ENCODE peak calls at places on chromosomes 1 and 21, in six cellular contexts. B is heart right ventricle; N is naive thymus-derived CD4-positive, alpha-beta T cell; C is cardiac fibroblast; D is foreskin fibroblast; R is neuronal stem cell. H is an unnamed sample.

GRCh38 chr1:42930178-42931107 is 28.2 kb downstream of the SLC2A1 start:
- DNase-seq in D (no peak), N (no peak), C (no peak), R (no peak), B (no peak), H (no peak)

GRCh38 chr1:183148599-183148998 is 37.5 kb upstream of the LAMC2 start:
- DNase-seq in B (no peak), N (no peak), D (no peak), C (peak; percentile 59), R (no peak), H (no peak)

GRCh38 chr1:66315675-66316074 is 218.3 kb upstream of the SGIP1 start:
- DNase-seq in C (no peak), D (no peak), N (no peak), B (no peak), R (no peak), H (no peak)

GRCh38 chr1:7808253-7808844 is 24.3 kb downstream of the PER3 start:
- DNase-seq in C (peak; percentile 76), N (no peak), R (no peak), D (no peak), B (no peak), H (peak; percentile 30)

GRCh38 chr1:183327429-183328290 is 90.5 kb downstream of the NMNAT2 start:
- DNase-seq in C (no peak), N (no peak), D (no peak), B (peak; percentile 46), R (no peak), H (no peak)

GRCh38 chr1:54490361-54491248 is 57.4 kb upstream of the ACOT11 start:
- DNase-seq in N (no peak), D (no peak), B (peak; percentile 20), C (no peak), R (no peak), H (no peak)

GRCh38 chr1:221794079-221794670 is 52.3 kb upstream of the DUSP10 start:
- DNase-seq in D (no peak), C (no peak), R (no peak), N (no peak), B (no peak), H (no peak)

GRCh38 chr1:53653200-53653575 is 85.8 kb downstream of the GLIS1 start:
- DNase-seq in D (no peak), R (no peak), C (no peak), N (no peak), B (no peak), H (no peak)

GRCh38 chr21:45326169-45326833 is 38.6 kb upstream of the POFUT2 start:
- DNase-seq in C (peak; percentile 63), N (no peak), R (no peak), D (peak; percentile 81), B (no peak), H (no peak)

GRCh38 chr1:143718524-143718923 is 253.3 kb downstream of the FAM72C start:
- DNase-seq in R (no peak), B (no peak), C (no peak), D (no peak), N (no peak), H (no peak)

GRCh38 chr1:47527653-47528272 is 89.9 kb downstream of the FOXD2 start:
- DNase-seq in B (no peak), R (no peak), C (no peak), N (no peak), D (no peak), H (no peak)

GRCh38 chr1:11882814-11883538 is 24.2 kb upstream of the NPPB start:
- DNase-seq in C (peak; percentile 61), N (no peak), R (no peak), B (peak; percentile 87), D (no peak), H (no peak)

GRCh38 chr1:245807306-245807705 is 652.5 kb downstream of the KIF26B start:
- DNase-seq in C (peak; percentile 50), B (no peak), N (no peak), D (no peak), R (no peak), H (no peak)

GRCh38 chr1:215730600-215730999 is 163.5 kb downstream of the KCTD3 start:
- DNase-seq in B (no peak), C (no peak), D (no peak), R (no peak), N (no peak), H (no peak)

GRCh38 chr1:110335265-110335664 is 3.9 kb upstream of the RBM15 start:
- DNase-seq in D (no peak), B (no peak), C (no peak), N (no peak), R (no peak), H (no peak)

GRCh38 chr1:23936481-23937176 is 23.0 kb upstream of the PNRC2 start:
- DNase-seq in C (no peak), N (no peak), D (no peak), R (no peak), B (no peak), H (no peak)

GRCh38 chr1:65459397-65459768 is 38.9 kb downstream of the LEPR start:
- DNase-seq in B (no peak), N (no peak), C (peak; percentile 70), D (no peak), R (no peak), H (peak; percentile 49)

GRCh38 chr1:222777977-222778376 is 36.9 kb upstream of the DISP1 start:
- DNase-seq in C (peak; percentile 90), R (no peak), B (no peak), N (no peak), D (peak; percentile 47), H (no peak)

GRCh38 chr21:43684424-43684823 is 25.1 kb downstream of the RRP1B start:
- DNase-seq in D (no peak), B (no peak), C (peak; percentile 26), R (no peak), N (no peak), H (no peak)

GRCh38 chr1:37147397-37147831 is 113.1 kb upstream of the GRIK3 start:
- DNase-seq in R (no peak), N (no peak), D (no peak), B (no peak), C (no peak), H (no peak)

GRCh38 chr1:61081135-61081636 is 1.2 kb upstream of the NFIA start:
- DNase-seq in D (no peak), B (no peak), R (no peak), C (no peak), N (no peak), H (no peak)

GRCh38 chr1:215022204-215022603 is 60.3 kb upstream of the KCNK2 start:
- DNase-seq in D (no peak), N (no peak), R (no peak), B (no peak), C (peak; percentile 11), H (no peak)

GRCh38 chr1:16075337-16076002 is 2.0 kb upstream of the FAM131C start:
- DNase-seq in D (peak; percentile 53), C (peak; percentile 90), B (peak; percentile 50), N (no peak), R (no peak), H (no peak)

GRCh38 chr1:231720652-231721325 is 94.2 kb downstream of the DISC1 start:
- DNase-seq in C (no peak), N (no peak), B (no peak), D (no peak), R (no peak), H (no peak)

GRCh38 chr1:63321061-63321787 is 1.1 kb upstream of the FOXD3 start:
- DNase-seq in D (no peak), R (peak; percentile 35), B (no peak), N (peak; percentile 16), C (no peak), H (no peak)

GRCh38 chr1:89566761-89567174 is 42.1 kb downstream of the LRRC8B start:
- DNase-seq in N (no peak), B (peak; percentile 56), D (no peak), C (peak; percentile 73), R (peak; percentile 37), H (no peak)

GRCh38 chr1:202165267-202165941 is 5.0 kb upstream of the PTPN7 start:
- DNase-seq in R (no peak), B (no peak), D (no peak), N (no peak), C (no peak), H (no peak)
- H3K4me3 ChIP-seq in R (no peak overlapping the region), B (no peak overlapping the region), D (no peak overlapping the region), N (peak overlapping the region; percentile 43), C (no peak overlapping the region), H (peak overlapping the region; percentile 34)

GRCh38 chr1:90706437-90707362 is 10.4 kb downstream of the BARHL2 start:
- DNase-seq in B (no peak), N (no peak), D (peak; percentile 14), C (no peak), R (no peak), H (no peak)
- H3K4me3 ChIP-seq in B (peak overlapping the region; percentile 30), N (no peak overlapping the region), D (no peak overlapping the region), C (no peak overlapping the region), R (peak overlapping the region; percentile 17), H (peak overlapping the region; percentile 31)

GRCh38 chr1:10212476-10212875 is 2.1 kb downstream of the KIF1B start:
- DNase-seq in N (no peak), B (no peak), C (no peak), R (no peak), D (no peak), H (no peak)
- H3K4me3 ChIP-seq in N (no peak overlapping the region), B (peak overlapping the region; percentile 96), C (peak overlapping the region; percentile 95), R (peak overlapping the region; percentile 100), D (peak overlapping the region; percentile 89), H (no peak overlapping the region)

GRCh38 chr1:219189942-219190341 is 16.3 kb downstream of the LYPLAL1 start:
- DNase-seq in B (no peak), C (no peak), D (no peak), N (no peak), R (no peak), H (no peak)
- H3K4me3 ChIP-seq in B (no peak overlapping the region), C (no peak overlapping the region), D (no peak overlapping the region), N (no peak overlapping the region), R (no peak overlapping the region), H (no peak overlapping the region)

GRCh38 chr21:39452207-39452964 is 616 bp downstream of the SH3BGR start:
- DNase-seq in R (no peak), N (no peak), C (peak; percentile 43), B (no peak), D (peak; percentile 44), H (no peak)
- H3K4me3 ChIP-seq in R (no peak overlapping the region), N (no peak overlapping the region), C (peak overlapping the region; percentile 21), B (peak overlapping the region; percentile 60), D (no peak overlapping the region), H (no peak overlapping the region)

GRCh38 chr1:27316860-27317259 is 5.1 kb upstream of the TMEM222 start:
- DNase-seq in B (no peak), D (no peak), R (no peak), N (no peak), C (no peak), H (no peak)
- H3K4me3 ChIP-seq in B (no peak overlapping the region), D (no peak overlapping the region), R (no peak overlapping the region), N (no peak overlapping the region), C (no peak overlapping the region), H (no peak overlapping the region)